ENCODE peak calls at places on chromosomes 16 and 17, in nine cellular contexts. One of them, this sample, is unnamed.

GRCh38 chr17:14301761-14302401 is 1.0 kb downstream of the HS3ST3B1 start:
- DNase-seq in GM04504: no peak
- DNase-seq in kidney tubule cell: peak
- DNase-seq in astrocyte of the cerebellum: no peak
- DNase-seq in stimulated activated CD4-positive, alpha-beta T cell treated with anti-CD3 and anti-CD28 coated beads, Interleukin-1b, Interleukin-23, amount 100 ng/mL, for 24 hours: no peak
- DNase-seq in AG09309: no peak
- DNase-seq in stimulated activated CD8-positive, alpha-beta memory T cell treated with anti-CD3 and anti-CD28 coated beads, Interleukin-2, amount 100 ng/mL, for 1 hour: no peak
- DNase-seq in body of pancreas: peak
- DNase-seq in cardiac muscle cell: peak
- DNase-seq in this sample: no peak

GRCh38 chr17:76709077-76709950 is 1.5 kb downstream of the MXRA7 start:
- DNase-seq in GM04504: peak
- DNase-seq in kidney tubule cell: peak
- DNase-seq in astrocyte of the cerebellum: peak
- DNase-seq in stimulated activated CD4-positive, alpha-beta T cell treated with anti-CD3 and anti-CD28 coated beads, Interleukin-1b, Interleukin-23, amount 100 ng/mL, for 24 hours: no peak
- DNase-seq in AG09309: peak
- DNase-seq in stimulated activated CD8-positive, alpha-beta memory T cell treated with anti-CD3 and anti-CD28 coated beads, Interleukin-2, amount 100 ng/mL, for 1 hour: no peak
- DNase-seq in body of pancreas: peak
- DNase-seq in cardiac muscle cell: peak
- DNase-seq in this sample: peak

GRCh38 chr16:874366-875181 is 74.0 kb upstream of the GNG13 start:
- DNase-seq in GM04504: no peak
- DNase-seq in kidney tubule cell: no peak
- DNase-seq in astrocyte of the cerebellum: no peak
- DNase-seq in stimulated activated CD4-positive, alpha-beta T cell treated with anti-CD3 and anti-CD28 coated beads, Interleukin-1b, Interleukin-23, amount 100 ng/mL, for 24 hours: no peak
- DNase-seq in AG09309: no peak
- DNase-seq in stimulated activated CD8-positive, alpha-beta memory T cell treated with anti-CD3 and anti-CD28 coated beads, Interleukin-2, amount 100 ng/mL, for 1 hour: no peak
- DNase-seq in body of pancreas: no peak
- DNase-seq in cardiac muscle cell: no peak
- DNase-seq in this sample: no peak

GRCh38 chr17:40938981-40939380 is 1.5 kb upstream of the KRT23 start:
- DNase-seq in GM04504: peak
- DNase-seq in kidney tubule cell: no peak
- DNase-seq in astrocyte of the cerebellum: no peak
- DNase-seq in stimulated activated CD4-positive, alpha-beta T cell treated with anti-CD3 and anti-CD28 coated beads, Interleukin-1b, Interleukin-23, amount 100 ng/mL, for 24 hours: no peak
- DNase-seq in AG09309: peak
- DNase-seq in stimulated activated CD8-positive, alpha-beta memory T cell treated with anti-CD3 and anti-CD28 coated beads, Interleukin-2, amount 100 ng/mL, for 1 hour: no peak
- DNase-seq in body of pancreas: no peak
- DNase-seq in cardiac muscle cell: no peak
- DNase-seq in this sample: no peak

GRCh38 chr17:32588982-32589381 is 102.2 kb downstream of the CDK5R1 start:
- DNase-seq in GM04504: no peak
- DNase-seq in kidney tubule cell: no peak
- DNase-seq in astrocyte of the cerebellum: no peak
- DNase-seq in stimulated activated CD4-positive, alpha-beta T cell treated with anti-CD3 and anti-CD28 coated beads, Interleukin-1b, Interleukin-23, amount 100 ng/mL, for 24 hours: no peak
- DNase-seq in AG09309: no peak
- DNase-seq in stimulated activated CD8-positive, alpha-beta memory T cell treated with anti-CD3 and anti-CD28 coated beads, Interleukin-2, amount 100 ng/mL, for 1 hour: no peak
- DNase-seq in body of pancreas: no peak
- DNase-seq in cardiac muscle cell: no peak
- DNase-seq in this sample: peak

GRCh38 chr17:29138184-29138955 is 41.8 kb downstream of the MYO18A start:
- DNase-seq in GM04504: no peak
- DNase-seq in kidney tubule cell: peak
- DNase-seq in astrocyte of the cerebellum: no peak
- DNase-seq in stimulated activated CD4-positive, alpha-beta T cell treated with anti-CD3 and anti-CD28 coated beads, Interleukin-1b, Interleukin-23, amount 100 ng/mL, for 24 hours: peak
- DNase-seq in AG09309: no peak
- DNase-seq in stimulated activated CD8-positive, alpha-beta memory T cell treated with anti-CD3 and anti-CD28 coated beads, Interleukin-2, amount 100 ng/mL, for 1 hour: no peak
- DNase-seq in body of pancreas: no peak
- DNase-seq in cardiac muscle cell: no peak
- DNase-seq in this sample: peak

GRCh38 chr16:10616744-10617640 is 36.6 kb upstream of the EMP2 start:
- DNase-seq in GM04504: no peak
- DNase-seq in kidney tubule cell: peak
- DNase-seq in astrocyte of the cerebellum: no peak
- DNase-seq in stimulated activated CD4-positive, alpha-beta T cell treated with anti-CD3 and anti-CD28 coated beads, Interleukin-1b, Interleukin-23, amount 100 ng/mL, for 24 hours: no peak
- DNase-seq in AG09309: no peak
- DNase-seq in stimulated activated CD8-positive, alpha-beta memory T cell treated with anti-CD3 and anti-CD28 coated beads, Interleukin-2, amount 100 ng/mL, for 1 hour: no peak
- DNase-seq in body of pancreas: no peak
- DNase-seq in cardiac muscle cell: peak
- DNase-seq in this sample: peak

GRCh38 chr16:65229191-65229662 is 107.4 kb upstream of the CDH11 start:
- DNase-seq in GM04504: peak
- DNase-seq in kidney tubule cell: no peak
- DNase-seq in astrocyte of the cerebellum: no peak
- DNase-seq in stimulated activated CD4-positive, alpha-beta T cell treated with anti-CD3 and anti-CD28 coated beads, Interleukin-1b, Interleukin-23, amount 100 ng/mL, for 24 hours: no peak
- DNase-seq in AG09309: peak
- DNase-seq in stimulated activated CD8-positive, alpha-beta memory T cell treated with anti-CD3 and anti-CD28 coated beads, Interleukin-2, amount 100 ng/mL, for 1 hour: no peak
- DNase-seq in body of pancreas: no peak
- DNase-seq in cardiac muscle cell: no peak
- DNase-seq in this sample: no peak

GRCh38 chr17:50108556-50108955 is 13.4 kb downstream of the PDK2 start:
- DNase-seq in GM04504: no peak
- DNase-seq in kidney tubule cell: no peak
- DNase-seq in astrocyte of the cerebellum: no peak
- DNase-seq in stimulated activated CD4-positive, alpha-beta T cell treated with anti-CD3 and anti-CD28 coated beads, Interleukin-1b, Interleukin-23, amount 100 ng/mL, for 24 hours: no peak
- DNase-seq in AG09309: no peak
- DNase-seq in stimulated activated CD8-positive, alpha-beta memory T cell treated with anti-CD3 and anti-CD28 coated beads, Interleukin-2, amount 100 ng/mL, for 1 hour: no peak
- DNase-seq in body of pancreas: no peak
- DNase-seq in cardiac muscle cell: no peak
- DNase-seq in this sample: no peak

GRCh38 chr16:16073884-16074781 is 124.7 kb downstream of the ABCC1 start:
- DNase-seq in GM04504: peak
- DNase-seq in kidney tubule cell: peak
- DNase-seq in astrocyte of the cerebellum: peak
- DNase-seq in stimulated activated CD4-positive, alpha-beta T cell treated with anti-CD3 and anti-CD28 coated beads, Interleukin-1b, Interleukin-23, amount 100 ng/mL, for 24 hours: no peak
- DNase-seq in AG09309: peak
- DNase-seq in stimulated activated CD8-positive, alpha-beta memory T cell treated with anti-CD3 and anti-CD28 coated beads, Interleukin-2, amount 100 ng/mL, for 1 hour: no peak
- DNase-seq in body of pancreas: peak
- DNase-seq in cardiac muscle cell: peak
- DNase-seq in this sample: no peak

GRCh38 chr17:44780161-44780560 is 21.4 kb downstream of the ADAM11 start:
- DNase-seq in GM04504: no peak
- DNase-seq in kidney tubule cell: no peak
- DNase-seq in astrocyte of the cerebellum: no peak
- DNase-seq in stimulated activated CD4-positive, alpha-beta T cell treated with anti-CD3 and anti-CD28 coated beads, Interleukin-1b, Interleukin-23, amount 100 ng/mL, for 24 hours: no peak
- DNase-seq in AG09309: no peak
- DNase-seq in stimulated activated CD8-positive, alpha-beta memory T cell treated with anti-CD3 and anti-CD28 coated beads, Interleukin-2, amount 100 ng/mL, for 1 hour: no peak
- DNase-seq in body of pancreas: no peak
- DNase-seq in cardiac muscle cell: no peak
- DNase-seq in this sample: no peak

GRCh38 chr17:55641559-55642160 is 81.0 kb downstream of the TMEM100 start:
- DNase-seq in GM04504: peak
- DNase-seq in kidney tubule cell: peak
- DNase-seq in astrocyte of the cerebellum: no peak
- DNase-seq in stimulated activated CD4-positive, alpha-beta T cell treated with anti-CD3 and anti-CD28 coated beads, Interleukin-1b, Interleukin-23, amount 100 ng/mL, for 24 hours: peak
- DNase-seq in AG09309: peak
- DNase-seq in stimulated activated CD8-positive, alpha-beta memory T cell treated with anti-CD3 and anti-CD28 coated beads, Interleukin-2, amount 100 ng/mL, for 1 hour: no peak
- DNase-seq in body of pancreas: peak
- DNase-seq in cardiac muscle cell: peak
- DNase-seq in this sample: peak

This sample was measured in PC-3.